ENCODE peak calls at places on chromosome 7, in six cellular contexts. Q, U, W, A, K and Y are unnamed samples.

GRCh38 chr7:149881328-149882263 is 7.8 kb downstream of the ATP6V0E2 start:
- DNase-seq in U (no peak), K (no peak), A (no peak), Q (no peak), W (no peak), Y (no peak)

GRCh38 chr7:151657173-151657572 is 137.5 kb upstream of the RHEB start:
- DNase-seq in K (no peak), A (no peak), W (no peak), U (no peak), Q (no peak), Y (no peak)

GRCh38 chr7:66837007-66837406 is 84.0 kb upstream of the TMEM248 start:
- DNase-seq in W (no peak), K (no peak), A (peak), Q (peak), U (peak), Y (no peak)

GRCh38 chr7:127158659-127159058 is 94.1 kb downstream of the GRM8 start:
- DNase-seq in A (no peak), U (no peak), K (no peak), Q (no peak), W (no peak), Y (peak)

GRCh38 chr7:36283711-36284130 is 105.9 kb upstream of the ANLN start:
- DNase-seq in Q (peak), U (no peak), K (no peak), W (no peak), A (no peak), Y (peak)

GRCh38 chr7:44217133-44217714 is 16.4 kb downstream of the YKT6 start:
- DNase-seq in K (no peak), W (no peak), A (no peak), U (no peak), Q (peak), Y (no peak)

GRCh38 chr7:76262683-76263402 is 39.6 kb upstream of the HSPB1 start:
- DNase-seq in W (peak), K (peak), U (peak), Q (no peak), A (peak), Y (peak)

GRCh38 chr7:70492641-70493040 is 639.3 kb upstream of the GALNT17 start:
- DNase-seq in Q (no peak), A (no peak), U (no peak), W (no peak), K (no peak), Y (no peak)

GRCh38 chr7:75688200-75689136 is 50.3 kb downstream of the HIP1 start:
- DNase-seq in Q (peak), K (no peak), W (no peak), A (no peak), U (no peak), Y (peak)

GRCh38 chr7:37916017-37916672 is 472 bp downstream of the SFRP4 start:
- DNase-seq in Q (peak), K (no peak), W (peak), A (peak), U (no peak), Y (peak)

GRCh38 chr7:134478707-134479106 is 19.8 kb upstream of the AKR1B1 start:
- DNase-seq in U (no peak), K (peak), Q (no peak), A (no peak), W (peak), Y (no peak)

GRCh38 chr7:81155654-81156373 is 237.0 kb upstream of the SEMA3C start:
- DNase-seq in A (no peak), Q (no peak), W (no peak), K (no peak), U (no peak), Y (no peak)

GRCh38 chr7:138477581-138477980 is 17.5 kb downstream of the TRIM24 start:
- DNase-seq in W (no peak), Q (no peak), U (no peak), K (no peak), A (no peak), Y (no peak)

GRCh38 chr7:157014635-157015555 is 4.4 kb upstream of the MNX1 start:
- DNase-seq in A (no peak), Q (peak), U (no peak), K (no peak), W (no peak), Y (no peak)

GRCh38 chr7:85054306-85054705 is 132.6 kb downstream of the SEMA3D start:
- DNase-seq in W (no peak), K (no peak), U (no peak), Q (no peak), A (no peak), Y (no peak)

GRCh38 chr7:70410134-70410750 is 721.7 kb upstream of the GALNT17 start:
- DNase-seq in W (no peak), A (no peak), K (no peak), U (no peak), Q (no peak), Y (no peak)

GRCh38 chr7:44155191-44156185 is 14.4 kb upstream of the MYL7 start:
- DNase-seq in W (no peak), Q (no peak), K (no peak), A (no peak), U (no peak), Y (no peak)

GRCh38 chr7:27092753-27093097 is 3.1 kb downstream of the HOXA1 start:
- DNase-seq in A (no peak), U (no peak), K (no peak), Q (no peak), W (no peak), Y (no peak)

GRCh38 chr7:144957998-144958397 is 122.1 kb upstream of the TPK1 start:
- DNase-seq in Q (no peak), U (no peak), A (no peak), W (no peak), K (no peak), Y (no peak)

GRCh38 chr7:70494225-70494877 is 637.6 kb upstream of the GALNT17 start:
- DNase-seq in K (no peak), Q (no peak), A (no peak), W (peak), U (no peak), Y (no peak)

GRCh38 chr7:16711730-16712129 is 41.8 kb upstream of the TSPAN13 start:
- DNase-seq in A (no peak), Q (no peak), U (no peak), K (no peak), W (peak), Y (no peak)

GRCh38 chr7:13990984-13991790 is 1.7 kb upstream of the ETV1 start:
- DNase-seq in A (peak), Q (peak), W (peak), K (peak), U (peak), Y (peak)

GRCh38 chr7:27346531-27347260 is 104.1 kb downstream of the EVX1 start:
- DNase-seq in W (peak), K (no peak), A (no peak), U (no peak), Q (no peak), Y (no peak)

GRCh38 chr7:132685301-132685700 is 109.0 kb upstream of the PLXNA4 start:
- DNase-seq in U (no peak), K (no peak), W (no peak), A (no peak), Q (no peak), Y (no peak)

GRCh38 chr7:4787541-4787940 is 12.1 kb downstream of the AP5Z1 start:
- DNase-seq in K (no peak), W (no peak), U (no peak), Q (no peak), A (no peak), Y (no peak)

GRCh38 chr7:111266613-111267012 is 175.7 kb downstream of the LRRN3 start:
- DNase-seq in Q (no peak), U (no peak), K (peak), A (no peak), W (peak), Y (no peak)

GRCh38 chr7:12490105-12490688 is 80.3 kb upstream of the SCIN start:
- DNase-seq in Q (no peak), A (peak), U (no peak), K (peak), W (peak), Y (peak)

GRCh38 chr7:83456413-83456812 is 192.5 kb downstream of the SEMA3E start:
- DNase-seq in U (no peak), K (no peak), A (no peak), W (no peak), Q (no peak), Y (no peak)

GRCh38 chr7:604038-604883 is 84.6 kb upstream of the PDGFA start:
- DNase-seq in U (no peak), A (no peak), Q (peak), W (no peak), K (no peak), Y (peak)

GRCh38 chr7:50812847-50813475 is 30.3 kb upstream of the GRB10 start:
- DNase-seq in U (no peak), W (peak), A (no peak), Q (peak), K (peak), Y (no peak)

GRCh38 chr7:95867309-95867708 is 95.0 kb downstream of the DYNC1I1 start:
- DNase-seq in U (no peak), W (no peak), A (no peak), K (no peak), Q (no peak), Y (peak)